ENCODE peak calls at places on chromosomes 7 and 10, in eight cellular contexts. One of them, this sample, is unnamed.

GRCh38 chr7:123003539-123004126 is 8.1 kb upstream of the TAS2R16 start:
- DNase-seq in epithelial cell of esophagus: no peak
- DNase-seq in fibroblast of mammary gland: no peak
- DNase-seq in IMR-90: no peak
- DNase-seq in hepatocyte: no peak
- DNase-seq in uterus: no peak
- DNase-seq in right lobe of liver: no peak
- DNase-seq in foreskin fibroblast: no peak
- DNase-seq in this sample: no peak

GRCh38 chr10:132626019-132626760 is 88.6 kb downstream of the INPP5A start:
- DNase-seq in right lobe of liver: peak; percentile 44
- DNase-seq in epithelial cell of esophagus: no peak
- DNase-seq in foreskin fibroblast: no peak
- DNase-seq in fibroblast of mammary gland: no peak
- DNase-seq in hepatocyte: no peak
- DNase-seq in IMR-90: no peak
- DNase-seq in uterus: peak; percentile 16
- DNase-seq in this sample: no peak

GRCh38 chr7:101557421-101557820 is 71.7 kb downstream of the MYL10 start:
- DNase-seq in fibroblast of mammary gland: no peak
- DNase-seq in epithelial cell of esophagus: no peak
- DNase-seq in uterus: no peak
- DNase-seq in foreskin fibroblast: no peak
- DNase-seq in hepatocyte: no peak
- DNase-seq in right lobe of liver: peak; percentile 28
- DNase-seq in IMR-90: no peak
- DNase-seq in this sample: no peak

GRCh38 chr7:36115448-36116321 is 37.4 kb upstream of the EEPD1 start:
- DNase-seq in right lobe of liver: no peak
- DNase-seq in IMR-90: peak; percentile 97
- DNase-seq in uterus: peak; percentile 77
- DNase-seq in epithelial cell of esophagus: peak; percentile 98
- DNase-seq in hepatocyte: peak; percentile 92
- DNase-seq in fibroblast of mammary gland: peak; percentile 98
- DNase-seq in foreskin fibroblast: peak; percentile 98
- DNase-seq in this sample: peak; percentile 95

GRCh38 chr10:88216976-88217375 is 353.6 kb downstream of the PTEN start:
- DNase-seq in hepatocyte: no peak
- DNase-seq in foreskin fibroblast: no peak
- DNase-seq in uterus: no peak
- DNase-seq in fibroblast of mammary gland: no peak
- DNase-seq in IMR-90: no peak
- DNase-seq in epithelial cell of esophagus: no peak
- DNase-seq in right lobe of liver: no peak
- DNase-seq in this sample: no peak

GRCh38 chr10:95225136-95225535 is 31.1 kb downstream of the ACSM6 start:
- DNase-seq in foreskin fibroblast: no peak
- DNase-seq in epithelial cell of esophagus: no peak
- DNase-seq in IMR-90: no peak
- DNase-seq in hepatocyte: no peak
- DNase-seq in uterus: no peak
- DNase-seq in right lobe of liver: no peak
- DNase-seq in fibroblast of mammary gland: no peak
- DNase-seq in this sample: no peak

GRCh38 chr10:63256047-63256773 is 123.1 kb downstream of the NRBF2 start:
- DNase-seq in fibroblast of mammary gland: peak; percentile 45
- DNase-seq in right lobe of liver: no peak
- DNase-seq in IMR-90: no peak
- DNase-seq in foreskin fibroblast: no peak
- DNase-seq in uterus: no peak
- DNase-seq in hepatocyte: no peak
- DNase-seq in epithelial cell of esophagus: no peak
- DNase-seq in this sample: peak; percentile 68

GRCh38 chr7:115094163-115094562 is 172.3 kb downstream of the MDFIC start:
- DNase-seq in right lobe of liver: no peak
- DNase-seq in foreskin fibroblast: peak; percentile 67
- DNase-seq in IMR-90: no peak
- DNase-seq in fibroblast of mammary gland: peak; percentile 96
- DNase-seq in hepatocyte: no peak
- DNase-seq in epithelial cell of esophagus: peak; percentile 22
- DNase-seq in uterus: no peak
- DNase-seq in this sample: peak; percentile 89

GRCh38 chr10:14751576-14752330 is 22.9 kb downstream of the FAM107B start:
- DNase-seq in IMR-90: peak; percentile 26
- DNase-seq in foreskin fibroblast: peak; percentile 61
- DNase-seq in uterus: peak; percentile 70
- DNase-seq in epithelial cell of esophagus: no peak
- DNase-seq in hepatocyte: peak; percentile 34
- DNase-seq in fibroblast of mammary gland: peak; percentile 54
- DNase-seq in right lobe of liver: no peak
- DNase-seq in this sample: peak; percentile 26

GRCh38 chr7:9083837-9084236 is 650.4 kb downstream of the NXPH1 start:
- DNase-seq in fibroblast of mammary gland: no peak
- DNase-seq in IMR-90: no peak
- DNase-seq in right lobe of liver: no peak
- DNase-seq in hepatocyte: peak; percentile 17
- DNase-seq in epithelial cell of esophagus: no peak
- DNase-seq in uterus: no peak
- DNase-seq in foreskin fibroblast: no peak
- DNase-seq in this sample: no peak

GRCh38 chr7:105849122-105849855 is 27.1 kb downstream of the ATXN7L1 start:
- DNase-seq in epithelial cell of esophagus: peak; percentile 68
- DNase-seq in fibroblast of mammary gland: peak; percentile 15
- DNase-seq in right lobe of liver: no peak
- DNase-seq in foreskin fibroblast: peak; percentile 30
- DNase-seq in uterus: no peak
- DNase-seq in hepatocyte: no peak
- DNase-seq in IMR-90: no peak
- DNase-seq in this sample: no peak

GRCh38 chr7:28815928-28816373 is 142.2 kb downstream of the TRIL start:
- DNase-seq in epithelial cell of esophagus: no peak
- DNase-seq in IMR-90: no peak
- DNase-seq in uterus: no peak
- DNase-seq in right lobe of liver: no peak
- DNase-seq in fibroblast of mammary gland: no peak
- DNase-seq in hepatocyte: no peak
- DNase-seq in foreskin fibroblast: no peak
- DNase-seq in this sample: no peak

GRCh38 chr10:97718178-97718577 is 4.6 kb downstream of the MARVELD1 start:
- DNase-seq in right lobe of liver: no peak
- DNase-seq in epithelial cell of esophagus: no peak
- DNase-seq in foreskin fibroblast: no peak
- DNase-seq in fibroblast of mammary gland: no peak
- DNase-seq in hepatocyte: no peak
- DNase-seq in IMR-90: no peak
- DNase-seq in uterus: no peak
- DNase-seq in this sample: no peak

GRCh38 chr10:35092851-35093250 is 2.7 kb upstream of the CUL2 start:
- DNase-seq in fibroblast of mammary gland: peak; percentile 30
- DNase-seq in right lobe of liver: no peak
- DNase-seq in epithelial cell of esophagus: no peak
- DNase-seq in foreskin fibroblast: no peak
- DNase-seq in hepatocyte: no peak
- DNase-seq in uterus: no peak
- DNase-seq in IMR-90: no peak
- DNase-seq in this sample: no peak

GRCh38 chr10:35091994-35092393 is 1.9 kb upstream of the CUL2 start:
- DNase-seq in IMR-90: no peak
- DNase-seq in right lobe of liver: no peak
- DNase-seq in hepatocyte: no peak
- DNase-seq in uterus: no peak
- DNase-seq in foreskin fibroblast: no peak
- DNase-seq in epithelial cell of esophagus: no peak
- DNase-seq in fibroblast of mammary gland: no peak
- DNase-seq in this sample: no peak

GRCh38 chr10:35096312-35096711 is 6.2 kb upstream of the CUL2 start:
- DNase-seq in epithelial cell of esophagus: no peak
- DNase-seq in fibroblast of mammary gland: no peak
- DNase-seq in uterus: no peak
- DNase-seq in hepatocyte: no peak
- DNase-seq in IMR-90: no peak
- DNase-seq in foreskin fibroblast: no peak
- DNase-seq in right lobe of liver: no peak
- DNase-seq in this sample: no peak

GRCh38 chr10:35089641-35090161 is 440 bp downstream of the CUL2 start:
- DNase-seq in uterus: no peak
- DNase-seq in foreskin fibroblast: peak; percentile 21
- DNase-seq in hepatocyte: peak; percentile 23
- DNase-seq in fibroblast of mammary gland: peak; percentile 44
- DNase-seq in epithelial cell of esophagus: peak; percentile 5
- DNase-seq in right lobe of liver: no peak
- DNase-seq in IMR-90: peak; percentile 43
- DNase-seq in this sample: peak; percentile 44

GRCh38 chr10:35090162-35090954 is at the start of gene CUL2:
- DNase-seq in uterus: peak; percentile 93
- DNase-seq in fibroblast of mammary gland: peak; percentile 96
- DNase-seq in foreskin fibroblast: peak; percentile 98
- DNase-seq in hepatocyte: peak; percentile 93
- DNase-seq in IMR-90: peak; percentile 96
- DNase-seq in right lobe of liver: peak; percentile 91
- DNase-seq in epithelial cell of esophagus: peak; percentile 97
- DNase-seq in this sample: peak; percentile 97
- TF ChIP-seq CTCF in uterus: peak; percentile 8
- TF ChIP-seq CTCF in fibroblast of mammary gland: no peak
- TF ChIP-seq CTCF in foreskin fibroblast: no peak
- TF ChIP-seq CTCF in hepatocyte: no peak
- TF ChIP-seq CTCF in IMR-90: no peak
- TF ChIP-seq CTCF in right lobe of liver: no peak
- TF ChIP-seq CTCF in epithelial cell of esophagus: no peak
- TF ChIP-seq CTCF in this sample: no peak

GRCh38 chr7:146956323-146956722 is 839.7 kb downstream of the CNTNAP2 start:
- DNase-seq in foreskin fibroblast: no peak
- DNase-seq in uterus: no peak
- DNase-seq in hepatocyte: no peak
- DNase-seq in right lobe of liver: no peak
- DNase-seq in fibroblast of mammary gland: no peak
- DNase-seq in epithelial cell of esophagus: no peak
- DNase-seq in IMR-90: no peak
- DNase-seq in this sample: no peak

GRCh38 chr7:146956853-146957252 is 840.3 kb downstream of the CNTNAP2 start:
- DNase-seq in uterus: no peak
- DNase-seq in IMR-90: no peak
- DNase-seq in foreskin fibroblast: no peak
- DNase-seq in fibroblast of mammary gland: peak; percentile 2
- DNase-seq in right lobe of liver: no peak
- DNase-seq in hepatocyte: no peak
- DNase-seq in epithelial cell of esophagus: no peak
- DNase-seq in this sample: no peak

GRCh38 chr7:146966274-146966673 is 849.7 kb downstream of the CNTNAP2 start:
- DNase-seq in epithelial cell of esophagus: no peak
- DNase-seq in IMR-90: no peak
- DNase-seq in foreskin fibroblast: no peak
- DNase-seq in fibroblast of mammary gland: no peak
- DNase-seq in uterus: no peak
- DNase-seq in right lobe of liver: no peak
- DNase-seq in hepatocyte: no peak
- DNase-seq in this sample: no peak

GRCh38 chr7:146961617-146962016 is 845.0 kb downstream of the CNTNAP2 start:
- DNase-seq in hepatocyte: peak; percentile 21
- DNase-seq in epithelial cell of esophagus: peak; percentile 51
- DNase-seq in fibroblast of mammary gland: peak; percentile 64
- DNase-seq in uterus: no peak
- DNase-seq in IMR-90: no peak
- DNase-seq in foreskin fibroblast: no peak
- DNase-seq in right lobe of liver: no peak
- DNase-seq in this sample: peak; percentile 21

GRCh38 chr7:146960747-146961416 is 844.3 kb downstream of the CNTNAP2 start:
- DNase-seq in right lobe of liver: no peak
- DNase-seq in foreskin fibroblast: no peak
- DNase-seq in epithelial cell of esophagus: no peak
- DNase-seq in fibroblast of mammary gland: no peak
- DNase-seq in hepatocyte: no peak
- DNase-seq in IMR-90: no peak
- DNase-seq in uterus: no peak
- DNase-seq in this sample: no peak
- H3K4me3 ChIP-seq in right lobe of liver: no peak overlapping the region
- H3K4me3 ChIP-seq in foreskin fibroblast: no peak overlapping the region
- H3K4me3 ChIP-seq in epithelial cell of esophagus: no peak overlapping the region
- H3K4me3 ChIP-seq in fibroblast of mammary gland: no peak overlapping the region
- H3K4me3 ChIP-seq in hepatocyte: no peak overlapping the region
- H3K4me3 ChIP-seq in IMR-90: no peak overlapping the region
- H3K4me3 ChIP-seq in uterus: no peak overlapping the region
- H3K4me3 ChIP-seq in this sample: no peak overlapping the region

GRCh38 chr10:1368772-1369171 is 312.6 kb downstream of the WDR37 start:
- DNase-seq in right lobe of liver: no peak
- DNase-seq in hepatocyte: peak; percentile 77
- DNase-seq in foreskin fibroblast: no peak
- DNase-seq in epithelial cell of esophagus: no peak
- DNase-seq in IMR-90: no peak
- DNase-seq in uterus: no peak
- DNase-seq in fibroblast of mammary gland: no peak
- DNase-seq in this sample: no peak
- TF ChIP-seq CTCF in right lobe of liver: peak; percentile 49
- TF ChIP-seq CTCF in hepatocyte: peak; percentile 56
- TF ChIP-seq CTCF in foreskin fibroblast: no peak
- TF ChIP-seq CTCF in epithelial cell of esophagus: peak; percentile 15
- TF ChIP-seq CTCF in IMR-90: no peak
- TF ChIP-seq CTCF in uterus: peak; percentile 13
- TF ChIP-seq CTCF in fibroblast of mammary gland: no peak
- TF ChIP-seq CTCF in this sample: no peak

GRCh38 chr10:89378006-89378627 is at the start of gene IFIT1B:
- DNase-seq in foreskin fibroblast: no peak
- DNase-seq in epithelial cell of esophagus: no peak
- DNase-seq in fibroblast of mammary gland: no peak
- DNase-seq in hepatocyte: no peak
- DNase-seq in IMR-90: no peak
- DNase-seq in right lobe of liver: no peak
- DNase-seq in uterus: no peak
- DNase-seq in this sample: no peak

GRCh38 chr10:89371987-89372386 is 5.9 kb upstream of the IFIT1B start:
- DNase-seq in epithelial cell of esophagus: no peak
- DNase-seq in IMR-90: no peak
- DNase-seq in foreskin fibroblast: no peak
- DNase-seq in uterus: no peak
- DNase-seq in hepatocyte: no peak
- DNase-seq in right lobe of liver: no peak
- DNase-seq in fibroblast of mammary gland: no peak
- DNase-seq in this sample: no peak

GRCh38 chr10:89369142-89370105 is 8.4 kb upstream of the IFIT1B start:
- DNase-seq in foreskin fibroblast: peak; percentile 74
- DNase-seq in uterus: no peak
- DNase-seq in IMR-90: peak; percentile 60
- DNase-seq in fibroblast of mammary gland: peak; percentile 65
- DNase-seq in hepatocyte: peak; percentile 50
- DNase-seq in right lobe of liver: peak; percentile 60
- DNase-seq in epithelial cell of esophagus: peak; percentile 41
- DNase-seq in this sample: peak; percentile 79

GRCh38 chr10:89373916-89374711 is 3.7 kb upstream of the IFIT1B start:
- DNase-seq in uterus: peak; percentile 77
- DNase-seq in IMR-90: peak; percentile 94
- DNase-seq in right lobe of liver: peak; percentile 94
- DNase-seq in fibroblast of mammary gland: peak; percentile 95
- DNase-seq in foreskin fibroblast: peak; percentile 96
- DNase-seq in hepatocyte: peak; percentile 69
- DNase-seq in epithelial cell of esophagus: peak; percentile 81
- DNase-seq in this sample: peak; percentile 98

DNA sequence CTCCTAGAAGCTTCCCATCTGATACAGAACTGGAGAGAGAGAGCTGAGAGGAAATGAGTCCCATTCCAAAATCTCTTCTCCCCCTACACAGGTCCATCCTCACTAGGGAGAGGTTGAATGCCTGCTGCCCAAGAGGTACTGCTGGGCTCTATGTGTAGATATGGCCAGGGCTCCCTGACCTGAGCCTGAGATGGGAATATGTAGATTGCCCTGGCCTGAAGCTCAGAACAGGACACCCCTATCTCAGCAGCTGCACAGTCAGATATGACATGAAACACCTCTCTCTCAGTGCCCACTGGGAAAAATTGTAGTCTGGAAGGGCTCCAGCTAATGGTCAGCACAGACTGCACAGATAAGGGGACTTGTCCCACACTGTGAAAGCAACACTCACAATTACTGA is 3.1 kb upstream of the IFIT1B start:
- DNase-seq in IMR-90: no peak
- DNase-seq in foreskin fibroblast: no peak
- DNase-seq in epithelial cell of esophagus: no peak
- DNase-seq in fibroblast of mammary gland: no peak
- DNase-seq in right lobe of liver: no peak
- DNase-seq in hepatocyte: no peak
- DNase-seq in uterus: no peak
- DNase-seq in this sample: peak; percentile 20
- H3K4me3 ChIP-seq in IMR-90: no peak overlapping the region
- H3K4me3 ChIP-seq in foreskin fibroblast: no peak overlapping the region
- H3K4me3 ChIP-seq in epithelial cell of esophagus: no peak overlapping the region
- H3K4me3 ChIP-seq in fibroblast of mammary gland: no peak overlapping the region
- H3K4me3 ChIP-seq in right lobe of liver: no peak overlapping the region
- H3K4me3 ChIP-seq in hepatocyte: no peak overlapping the region
- H3K4me3 ChIP-seq in uterus: no peak overlapping the region
- H3K4me3 ChIP-seq in this sample: no peak overlapping the region

This sample was measured in fibroblast of the aortic adventitia.